ENCODE peak calls at places on chromosomes 7 and 10, in eight cellular contexts. V, J, Q, B, Y, S, P and M are unnamed samples.

GRCh38 chr10:76453997-76454396 is 1022.6 kb downstream of the LRMDA start:
- DNase-seq in S (no peak), Q (no peak), J (no peak), Y (no peak), P (no peak), B (no peak), V (no peak), M (no peak)

GRCh38 chr7:134388336-134389019 is 70.4 kb downstream of the AKR1B1 start:
- DNase-seq in V (no peak), Y (no peak), Q (no peak), J (no peak), P (no peak), S (no peak), B (no peak), M (no peak)

GRCh38 chr10:110057461-110057860 is 49.7 kb downstream of the ADD3 start:
- DNase-seq in Y (no peak), V (no peak), J (peak; percentile 32), B (no peak), Q (peak; percentile 73), P (no peak), S (no peak), M (no peak)

GRCh38 chr7:94969434-94970084 is 62.2 kb downstream of the PPP1R9A start:
- DNase-seq in J (no peak), Y (no peak), V (peak; percentile 44), S (no peak), B (no peak), P (no peak), Q (no peak), M (no peak)

GRCh38 chr10:72426982-72427381 is 72.3 kb upstream of the DNAJB12 start:
- DNase-seq in S (no peak), P (no peak), B (no peak), Y (no peak), J (no peak), Q (no peak), V (peak; percentile 72), M (no peak)

GRCh38 chr7:54112568-54112967 is 429.6 kb upstream of the VSTM2A start:
- DNase-seq in B (no peak), S (no peak), P (no peak), Y (no peak), J (no peak), V (no peak), Q (no peak), M (no peak)

GRCh38 chr10:20760450-20760849 is 136.7 kb downstream of the NEBL start:
- DNase-seq in S (no peak), J (no peak), Y (no peak), P (no peak), Q (no peak), B (no peak), V (no peak), M (no peak)

GRCh38 chr10:47363781-47364180 is 15.6 kb downstream of the RBP3 start:
- DNase-seq in S (no peak), B (no peak), J (no peak), Q (no peak), P (no peak), Y (no peak), V (no peak), M (no peak)

DNA sequence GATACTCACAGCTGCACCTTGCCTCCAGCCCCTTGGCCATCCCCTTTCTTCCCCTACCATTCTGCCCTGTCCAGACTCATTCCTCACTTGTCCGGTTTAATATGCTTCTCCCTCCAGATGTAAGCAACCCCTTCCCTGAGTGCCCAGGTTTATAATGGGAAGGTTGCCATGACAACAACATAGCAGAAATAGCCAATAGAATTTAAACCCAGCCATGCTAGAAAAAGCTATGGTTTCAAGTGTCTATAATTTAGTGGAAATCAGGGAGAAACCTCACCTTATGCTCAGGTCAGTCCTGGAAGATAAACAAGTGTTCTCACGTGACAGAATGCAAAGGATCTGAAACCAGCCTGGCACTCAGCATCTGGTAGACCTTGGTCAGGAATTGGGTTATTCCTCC is 196.0 kb upstream of the FZD8 start:
- DNase-seq in Y (no peak), B (no peak), P (no peak), V (no peak), S (no peak), Q (no peak), J (no peak), M (no peak)
- H3K4me3 ChIP-seq in Y (no peak overlapping the region), B (no peak overlapping the region), P (no peak overlapping the region), V (no peak overlapping the region), S (no peak overlapping the region), Q (no peak overlapping the region), J (no peak overlapping the region), M (no peak overlapping the region)

GRCh38 chr10:78301891-78302738 is 268.5 kb downstream of the RPS24 start:
- DNase-seq in J (no peak), V (no peak), P (no peak), B (no peak), S (no peak), Y (no peak), Q (no peak), M (no peak)
- TF ChIP-seq CTCF in J (peak; percentile 9), V (peak; percentile 26), P (no peak), B (no peak), S (peak; percentile 17), Y (no peak), Q (peak; percentile 24), M (no peak)

GRCh38 chr10:104993085-104993484 is 352.0 kb downstream of the SORCS3 start:
- DNase-seq in P (no peak), S (no peak), Y (no peak), V (peak; percentile 5), Q (no peak), J (no peak), B (no peak), M (no peak)
- H3K4me3 ChIP-seq in P (no peak overlapping the region), S (no peak overlapping the region), Y (no peak overlapping the region), V (no peak overlapping the region), Q (no peak overlapping the region), J (no peak overlapping the region), B (no peak overlapping the region), M (no peak overlapping the region)

GRCh38 chr7:51356849-51357516 is 40.4 kb upstream of the COBL start:
- DNase-seq in S (no peak), Q (no peak), P (no peak), J (no peak), B (no peak), Y (no peak), V (no peak), M (no peak)

GRCh38 chr7:51357821-51358220 is 41.2 kb upstream of the COBL start:
- DNase-seq in Q (no peak), Y (no peak), J (no peak), S (no peak), P (no peak), V (no peak), B (no peak), M (no peak)

GRCh38 chr7:51354434-51354833 is 37.8 kb upstream of the COBL start:
- DNase-seq in J (no peak), Y (no peak), B (no peak), S (no peak), V (no peak), P (no peak), Q (no peak), M (no peak)

GRCh38 chr7:51352174-51353145 is 35.9 kb upstream of the COBL start:
- DNase-seq in Y (no peak), P (no peak), V (no peak), S (no peak), B (no peak), J (no peak), Q (no peak), M (no peak)

DNA sequence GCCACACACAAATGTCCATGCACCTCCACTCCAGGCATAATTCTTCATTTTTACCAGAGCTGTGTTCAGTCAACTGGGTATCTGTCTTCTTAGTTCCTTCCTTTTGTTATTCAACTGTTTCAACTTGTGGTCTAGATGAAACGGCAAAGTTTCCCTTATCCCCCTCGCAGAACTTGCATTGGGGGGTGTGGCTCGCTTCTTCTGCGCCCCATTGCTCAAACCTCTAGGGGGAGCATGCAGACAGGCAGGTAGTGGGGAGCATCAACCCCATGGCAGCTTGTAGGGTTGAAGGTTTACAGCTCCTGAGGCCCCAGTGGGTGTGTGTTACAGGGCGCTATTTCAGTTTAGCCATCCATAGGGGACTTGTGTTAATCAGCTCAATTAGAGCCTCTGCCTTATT is 38.3 kb upstream of the COBL start:
- DNase-seq in J (no peak), Q (no peak), V (no peak), B (no peak), P (no peak), Y (no peak), S (no peak), M (no peak)
- TF ChIP-seq CTCF in J (no peak), Q (no peak), V (peak; percentile 28), B (no peak), P (peak; percentile 25), Y (no peak), S (no peak), M (no peak)

GRCh38 chr7:75715864-75716263 is 22.9 kb downstream of the HIP1 start:
- DNase-seq in Y (no peak), V (no peak), P (no peak), B (no peak), J (no peak), S (no peak), Q (no peak), M (no peak)

GRCh38 chr7:75711076-75711475 is 27.7 kb downstream of the HIP1 start:
- DNase-seq in P (no peak), S (no peak), J (no peak), Q (no peak), V (no peak), B (no peak), Y (no peak), M (no peak)

GRCh38 chr7:75712517-75713361 is 26.0 kb downstream of the HIP1 start:
- DNase-seq in S (no peak), V (no peak), B (no peak), Q (no peak), P (no peak), Y (no peak), J (no peak), M (no peak)

GRCh38 chr7:75716992-75717626 is 21.6 kb downstream of the HIP1 start:
- DNase-seq in Y (no peak), Q (peak; percentile 90), B (no peak), P (no peak), J (no peak), S (peak; percentile 65), V (no peak), M (no peak)

GRCh38 chr7:75711634-75712494 is 26.9 kb downstream of the HIP1 start:
- DNase-seq in J (no peak), B (no peak), S (peak; percentile 36), Y (no peak), V (no peak), Q (peak; percentile 62), P (no peak), M (no peak)
- H3K4me3 ChIP-seq in J (no peak overlapping the region), B (no peak overlapping the region), S (no peak overlapping the region), Y (no peak overlapping the region), V (no peak overlapping the region), Q (peak overlapping the region; percentile 1), P (no peak overlapping the region), M (peak overlapping the region; percentile 5)

DNA sequence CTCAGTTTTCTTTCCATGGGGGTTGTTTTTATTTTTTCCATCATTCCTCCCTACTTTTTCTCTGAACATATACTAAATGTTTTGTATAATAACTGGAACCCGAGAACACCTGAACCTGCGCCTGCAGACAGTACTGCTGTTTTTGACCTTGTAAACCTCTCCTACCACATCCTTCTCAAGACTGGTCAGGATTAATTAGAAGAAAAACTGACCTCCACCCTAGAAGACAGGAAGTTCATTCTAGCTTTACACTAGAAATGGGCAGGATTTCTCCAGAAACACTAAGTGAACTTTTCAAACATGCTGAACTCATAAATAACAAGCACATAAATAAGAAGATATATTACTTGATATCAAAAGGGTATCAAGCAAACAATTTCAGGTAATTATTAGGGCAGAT is 751 bp upstream of the HYCC1 start:
- DNase-seq in B (no peak), P (no peak), Q (no peak), J (no peak), Y (no peak), S (no peak), V (no peak), M (no peak)
- TF ChIP-seq CTCF in B (no peak), P (no peak), Q (no peak), J (no peak), Y (no peak), S (no peak), V (no peak), M (no peak)